ENCODE peak calls at places on chromosomes 12 and 14, in five cellular contexts. J, B, I, U and E are unnamed samples.
A peak's percentile ranks its signal among the peaks of the same experiment; 100 is the strongest.

GRCh38 chr12:113537751-113538087 is 66.0 kb upstream of the LHX5 start:
- DNase-seq in J (no peak), B (no peak), I (no peak), U (no peak), E (no peak)

GRCh38 chr14:94936411-94936892 is 166.5 kb upstream of the GSC start:
- DNase-seq in J (peak; percentile 15), B (no peak), I (peak; percentile 70), U (peak; percentile 71), E (no peak)

GRCh38 chr12:2129076-2129475 is 76.3 kb downstream of the CACNA1C start:
- DNase-seq in J (no peak), B (no peak), I (peak; percentile 44), U (no peak), E (no peak)

GRCh38 chr12:51368640-51369517 is 22.3 kb downstream of the GALNT6 start:
- DNase-seq in J (peak; percentile 31), B (no peak), I (no peak), U (peak; percentile 31), E (no peak)

GRCh38 chr12:4978737-4979136 is 64.9 kb upstream of the KCNA5 start:
- DNase-seq in J (no peak), B (no peak), I (no peak), U (no peak), E (no peak)

GRCh38 chr14:85583311-85583710 is 53.4 kb downstream of the FLRT2 start:
- DNase-seq in J (no peak), B (no peak), I (no peak), U (no peak), E (no peak)

GRCh38 chr14:30373053-30373849 is 185.7 kb upstream of the G2E3 start:
- DNase-seq in J (no peak), B (no peak), I (no peak), U (no peak), E (no peak)

GRCh38 chr12:27555928-27556778 is 32.1 kb downstream of the PPFIBP1 start:
- DNase-seq in J (no peak), B (no peak), I (no peak), U (no peak), E (no peak)

GRCh38 chr12:75837700-75838099 is 193.9 kb downstream of the PHLDA1 start:
- DNase-seq in J (peak; percentile 11), B (no peak), I (no peak), U (peak; percentile 18), E (no peak)

GRCh38 chr12:117408161-117408791 is 46.9 kb upstream of the NOS1 start:
- DNase-seq in J (peak; percentile 13), B (no peak), I (no peak), U (no peak), E (no peak)

GRCh38 chr14:75176142-75176820 is at the start of gene TMED10:
- DNase-seq in J (peak; percentile 95), B (peak; percentile 77), I (peak; percentile 69), U (peak; percentile 88), E (peak; percentile 96)
- TF ChIP-seq CTCF in J (peak; percentile 23), B (peak; percentile 7), I (no peak), U (no peak), E (peak; percentile 53)

GRCh38 chr14:55864890-55865655 is 253.1 kb upstream of the PELI2 start:
- DNase-seq in J (peak; percentile 24), B (no peak), I (no peak), U (no peak), E (no peak)
- TF ChIP-seq CTCF in J (peak; percentile 41), B (no peak), I (no peak), U (no peak), E (no peak)

GRCh38 chr12:38527631-38528030 is 211.1 kb downstream of the ALG10B start:
- DNase-seq in J (no peak), B (no peak), I (no peak), U (no peak), E (no peak)
- TF ChIP-seq CTCF in J (no peak), B (no peak), I (no peak), U (no peak), E (no peak)

DNA sequence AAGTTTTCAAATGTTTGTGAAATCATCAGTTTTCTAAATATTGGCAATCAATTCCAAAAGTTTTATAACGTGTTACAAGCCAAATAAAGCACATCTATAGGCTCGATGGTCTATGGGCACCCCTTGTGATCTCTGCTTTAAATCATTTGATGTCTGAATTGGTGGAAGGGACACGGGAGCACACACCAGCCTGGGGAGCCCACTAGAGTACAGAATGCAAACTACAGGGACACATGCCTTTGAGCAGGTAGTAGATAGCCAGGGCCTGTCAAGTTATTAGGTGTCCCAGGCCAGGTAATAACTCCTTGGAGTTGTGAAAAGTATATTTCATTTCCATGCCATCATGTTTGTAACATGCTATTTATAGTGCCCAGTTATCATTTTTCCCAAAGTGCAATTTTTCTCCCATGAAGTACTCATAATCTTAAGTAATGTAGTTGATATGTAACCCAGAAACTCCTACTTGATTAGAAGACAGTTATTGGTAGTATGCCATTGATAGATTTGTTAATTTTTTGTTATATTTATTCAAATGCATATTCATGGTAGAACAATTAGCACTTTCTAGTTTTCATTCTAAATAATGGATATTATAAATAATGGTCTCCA is 97.0 kb upstream of the FGD4 start:
- DNase-seq in J (peak; percentile 46), B (no peak), I (no peak), U (no peak), E (no peak)
- TF ChIP-seq CTCF in J (peak; percentile 58), B (peak; percentile 57), I (peak; percentile 37), U (no peak), E (peak; percentile 63)